ENCODE peak calls at places on chromosomes 13 and 19, in six cellular contexts. W, T, K, P, S and Q are unnamed samples.

GRCh38 chr19:591099-591958 is 1.6 kb downstream of the HCN2 start:
- DNase-seq in W (no peak), T (peak), K (peak), P (no peak), S (no peak), Q (peak)

GRCh38 chr13:103297083-103297482 is 230.9 kb upstream of the SLC10A2 start:
- DNase-seq in W (no peak), T (no peak), K (no peak), P (no peak), S (no peak), Q (no peak)

GRCh38 chr13:35747594-35747993 is 271.1 kb upstream of the MAB21L1 start:
- DNase-seq in W (no peak), T (no peak), K (no peak), P (no peak), S (peak), Q (no peak)

GRCh38 chr13:83752141-83752540 is 130.1 kb downstream of the SLITRK1 start:
- DNase-seq in W (peak), T (no peak), K (no peak), P (no peak), S (peak), Q (no peak)

GRCh38 chr19:32581704-32582164 is 744 bp downstream of the PDCD5 start:
- DNase-seq in W (peak), T (peak), K (no peak), P (peak), S (peak), Q (no peak)

GRCh38 chr13:25097426-25097825 is 1.5 kb downstream of the PABPC3 start:
- DNase-seq in W (no peak), T (no peak), K (no peak), P (no peak), S (no peak), Q (no peak)

GRCh38 chr19:737591-738093 is 13.3 kb upstream of the MISP start:
- DNase-seq in W (peak), T (peak), K (peak), P (peak), S (peak), Q (peak)

GRCh38 chr13:35720690-35721554 is 244.4 kb upstream of the MAB21L1 start:
- DNase-seq in W (peak), T (peak), K (peak), P (peak), S (peak), Q (peak)

GRCh38 chr13:62293081-62293480 is 877.4 kb upstream of the PCDH20 start:
- DNase-seq in W (peak), T (no peak), K (no peak), P (no peak), S (peak), Q (no peak)

GRCh38 chr19:19416280-19416679 is 10.8 kb downstream of the GATAD2A start:
- DNase-seq in W (no peak), T (no peak), K (no peak), P (no peak), S (peak), Q (no peak)

GRCh38 chr13:94160875-94161274 is 318.6 kb downstream of the DCT start:
- DNase-seq in W (no peak), T (no peak), K (no peak), P (no peak), S (no peak), Q (no peak)

GRCh38 chr19:10104665-10105221 is 1.4 kb upstream of the PPAN start:
- DNase-seq in W (no peak), T (no peak), K (no peak), P (peak), S (no peak), Q (no peak)

GRCh38 chr19:4278460-4278901 is 585 bp upstream of the SHD start:
- DNase-seq in W (no peak), T (no peak), K (no peak), P (no peak), S (no peak), Q (no peak)

GRCh38 chr19:13920940-13921744 is 15.1 kb downstream of the CC2D1A start:
- DNase-seq in W (peak), T (peak), K (no peak), P (no peak), S (peak), Q (no peak)

GRCh38 chr13:41457589-41458186 is 338 bp downstream of the RGCC start:
- DNase-seq in W (no peak), T (peak), K (no peak), P (no peak), S (no peak), Q (no peak)

GRCh38 chr13:69769637-69770036 is 338.0 kb upstream of the ATXN8OS start:
- DNase-seq in W (no peak), T (no peak), K (no peak), P (no peak), S (no peak), Q (no peak)

GRCh38 chr13:71829542-71829941 is 37.5 kb downstream of the DACH1 start:
- DNase-seq in W (no peak), T (no peak), K (no peak), P (no peak), S (no peak), Q (no peak)

GRCh38 chr19:31145021-31145420 is 204.2 kb downstream of the TSHZ3 start:
- DNase-seq in W (no peak), T (no peak), K (no peak), P (no peak), S (no peak), Q (no peak)

GRCh38 chr19:17128820-17129219 is 53.2 kb downstream of the MYO9B start:
- DNase-seq in W (no peak), T (no peak), K (no peak), P (no peak), S (no peak), Q (no peak)

GRCh38 chr13:96090240-96091101 is 564 bp downstream of the HS6ST3 start:
- DNase-seq in W (no peak), T (peak), K (no peak), P (no peak), S (peak), Q (peak)

GRCh38 chr13:98517576-98518310 is 59.2 kb downstream of the STK24 start:
- DNase-seq in W (no peak), T (no peak), K (no peak), P (no peak), S (no peak), Q (no peak)

GRCh38 chr13:106443625-106444024 is 91.8 kb downstream of the EFNB2 start:
- DNase-seq in W (no peak), T (no peak), K (no peak), P (no peak), S (no peak), Q (no peak)

GRCh38 chr19:52735734-52736133 is 890 bp upstream of the ZNF611 start:
- DNase-seq in W (no peak), T (peak), K (peak), P (peak), S (peak), Q (peak)

GRCh38 chr13:45542878-45543277 is 72.7 kb downstream of the ERICH6B start:
- DNase-seq in W (no peak), T (no peak), K (no peak), P (no peak), S (no peak), Q (no peak)

GRCh38 chr19:18469245-18470107 is 31.5 kb upstream of the ISYNA1 start:
- DNase-seq in W (peak), T (peak), K (peak), P (peak), S (peak), Q (peak)

GRCh38 chr13:90105881-90106496 is 1241.5 kb upstream of the MIR17HG start:
- DNase-seq in W (no peak), T (no peak), K (no peak), P (no peak), S (peak), Q (no peak)

GRCh38 chr13:106696140-106696539 is 128.2 kb upstream of the ARGLU1 start:
- DNase-seq in W (no peak), T (no peak), K (no peak), P (no peak), S (no peak), Q (no peak)

GRCh38 chr13:66069570-66069969 is 1160.6 kb downstream of the PCDH9 start:
- DNase-seq in W (no peak), T (no peak), K (no peak), P (no peak), S (peak), Q (no peak)

GRCh38 chr13:85652536-85652935 is 146.7 kb downstream of the SLITRK6 start:
- DNase-seq in W (no peak), T (no peak), K (no peak), P (no peak), S (no peak), Q (no peak)

GRCh38 chr19:1489463-1489971 is 633 bp downstream of the PCSK4 start:
- DNase-seq in W (no peak), T (no peak), K (no peak), P (no peak), S (no peak), Q (no peak)

GRCh38 chr19:15820646-15821045 is 5.2 kb upstream of the OR10H1 start:
- DNase-seq in W (no peak), T (no peak), K (no peak), P (no peak), S (no peak), Q (no peak)

GRCh38 chr13:83007226-83007625 is 875.0 kb downstream of the SLITRK1 start:
- DNase-seq in W (no peak), T (no peak), K (no peak), P (no peak), S (no peak), Q (no peak)

GRCh38 chr13:75705395-75705794 is 69.3 kb downstream of the LMO7 start:
- DNase-seq in W (peak), T (no peak), K (no peak), P (no peak), S (peak), Q (no peak)

GRCh38 chr19:661427-662196 is 1.4 kb downstream of the RNF126 start:
- DNase-seq in W (no peak), T (no peak), K (no peak), P (peak), S (no peak), Q (no peak)

DNA sequence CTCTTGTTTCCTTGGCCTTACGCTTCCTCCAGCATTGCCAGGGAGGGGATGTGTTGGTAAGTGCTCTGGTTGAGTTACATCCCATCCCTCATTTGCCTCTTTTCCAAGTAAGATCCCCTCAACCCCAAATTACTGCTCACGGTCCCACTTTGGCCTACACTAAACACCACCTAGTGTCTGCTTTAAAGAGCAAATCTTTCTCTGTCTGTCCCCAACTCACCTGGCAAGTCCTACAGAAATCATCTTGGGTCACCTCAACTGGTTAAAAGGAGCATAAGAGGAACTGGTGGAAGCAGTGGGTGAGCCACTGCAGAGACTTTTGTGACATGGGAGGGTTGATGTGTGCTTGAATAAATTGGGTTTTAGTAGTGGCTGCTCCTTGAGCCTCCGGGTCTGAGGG is 55.2 kb upstream of the SERPINE3 start:
- DNase-seq in W (no peak), T (no peak), K (no peak), P (no peak), S (no peak), Q (no peak)
- TF ChIP-seq CTCF in W (no peak), T (no peak), K (no peak), P (no peak), S (no peak), Q (no peak)

DNA sequence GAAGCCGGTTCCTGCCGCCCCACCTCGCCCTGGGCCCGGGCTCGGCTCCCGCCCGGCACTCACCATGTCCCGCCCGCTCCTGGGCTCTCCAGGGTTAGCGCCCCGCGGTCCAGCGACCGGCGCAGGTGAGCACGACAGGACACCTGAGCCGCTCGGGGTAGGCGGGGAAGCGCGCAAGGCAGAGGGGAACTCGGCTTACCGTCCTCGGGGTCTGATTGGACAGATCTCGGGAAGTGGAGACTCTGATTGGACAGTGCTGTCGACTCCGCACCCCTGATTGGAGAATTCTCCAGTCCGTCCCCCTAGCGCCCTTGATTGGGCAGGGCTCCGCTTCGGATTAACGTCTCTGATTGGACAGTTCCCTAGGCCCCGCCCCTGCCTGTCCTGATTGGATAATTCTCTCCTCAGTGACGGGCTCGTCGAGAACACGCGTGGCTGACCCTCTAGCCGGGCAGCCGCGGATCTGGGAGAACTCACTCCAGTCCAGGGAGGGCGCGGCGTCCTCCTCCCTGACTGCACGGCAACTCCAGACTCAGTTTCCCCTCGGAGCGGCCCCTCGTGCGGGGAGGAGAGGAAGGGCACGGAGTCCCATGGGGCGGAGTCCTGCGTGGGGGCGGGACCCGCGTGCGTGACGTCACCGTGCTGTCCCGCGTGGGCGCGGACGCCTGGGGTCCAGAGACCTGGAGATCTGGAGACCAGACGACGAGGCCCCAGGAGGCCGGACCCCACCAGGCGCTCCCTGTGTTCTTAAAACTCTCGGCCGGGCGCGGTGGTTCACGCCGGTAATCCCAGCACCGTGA is at the start of gene ZNF77:
- DNase-seq in W (peak), T (peak), K (peak), P (peak), S (peak), Q (peak)
- TF ChIP-seq CTCF in W (no peak), T (no peak), K (no peak), P (no peak), S (no peak), Q (no peak)

DNA sequence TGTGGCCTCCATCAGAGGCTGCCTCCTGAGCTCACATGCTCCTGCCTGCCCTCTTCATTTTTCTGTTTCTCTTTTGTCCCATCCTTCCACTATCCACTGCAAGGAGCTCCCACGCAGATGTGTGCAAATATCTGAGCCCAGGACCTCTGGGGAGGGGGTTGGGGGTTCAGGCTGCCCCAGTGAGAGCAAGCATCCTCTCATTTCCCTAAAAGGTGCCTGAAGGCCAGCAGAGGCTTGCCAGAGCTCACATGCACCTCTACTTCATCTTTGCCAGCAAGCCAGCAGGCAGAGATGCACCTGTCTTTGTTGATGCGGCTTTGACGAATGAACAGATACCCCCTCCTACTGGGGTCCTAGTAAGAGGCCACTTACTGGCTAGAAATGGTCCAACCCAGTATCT is 128.8 kb downstream of the FGF9 start:
- DNase-seq in W (no peak), T (no peak), K (no peak), P (no peak), S (no peak), Q (no peak)
- TF ChIP-seq CTCF in W (no peak), T (no peak), K (no peak), P (no peak), S (no peak), Q (no peak)

DNA sequence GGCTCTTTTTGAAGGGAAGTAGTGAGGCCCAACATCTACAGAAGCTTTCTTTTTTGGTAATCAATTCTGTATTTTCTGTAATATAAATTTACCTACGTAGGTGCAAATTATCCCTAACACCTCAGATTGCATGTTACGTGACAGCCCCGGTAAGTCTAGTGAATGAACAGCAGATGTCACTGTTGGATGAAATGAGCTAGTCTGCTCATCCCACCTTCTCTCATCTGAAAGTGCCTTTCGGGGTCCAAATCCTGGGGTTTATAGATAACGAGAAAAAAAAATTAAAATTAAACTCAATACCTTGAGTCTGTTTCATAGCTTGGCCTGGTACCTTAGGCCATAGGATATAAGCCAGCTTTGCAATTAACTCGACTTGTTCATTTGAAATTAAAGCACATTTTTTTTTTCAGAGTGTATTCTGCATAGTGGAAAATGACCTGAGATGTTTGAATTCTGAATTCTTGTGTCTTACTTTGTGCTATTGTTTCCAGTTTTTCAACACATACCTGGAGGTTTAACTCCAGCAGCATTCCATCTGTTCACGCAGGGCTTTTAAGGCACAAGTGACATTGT is 548.2 kb downstream of the GPC5 start:
- DNase-seq in W (peak), T (no peak), K (no peak), P (no peak), S (no peak), Q (no peak)
- TF ChIP-seq CTCF in W (peak), T (peak), K (no peak), P (peak), S (no peak), Q (peak)

DNA sequence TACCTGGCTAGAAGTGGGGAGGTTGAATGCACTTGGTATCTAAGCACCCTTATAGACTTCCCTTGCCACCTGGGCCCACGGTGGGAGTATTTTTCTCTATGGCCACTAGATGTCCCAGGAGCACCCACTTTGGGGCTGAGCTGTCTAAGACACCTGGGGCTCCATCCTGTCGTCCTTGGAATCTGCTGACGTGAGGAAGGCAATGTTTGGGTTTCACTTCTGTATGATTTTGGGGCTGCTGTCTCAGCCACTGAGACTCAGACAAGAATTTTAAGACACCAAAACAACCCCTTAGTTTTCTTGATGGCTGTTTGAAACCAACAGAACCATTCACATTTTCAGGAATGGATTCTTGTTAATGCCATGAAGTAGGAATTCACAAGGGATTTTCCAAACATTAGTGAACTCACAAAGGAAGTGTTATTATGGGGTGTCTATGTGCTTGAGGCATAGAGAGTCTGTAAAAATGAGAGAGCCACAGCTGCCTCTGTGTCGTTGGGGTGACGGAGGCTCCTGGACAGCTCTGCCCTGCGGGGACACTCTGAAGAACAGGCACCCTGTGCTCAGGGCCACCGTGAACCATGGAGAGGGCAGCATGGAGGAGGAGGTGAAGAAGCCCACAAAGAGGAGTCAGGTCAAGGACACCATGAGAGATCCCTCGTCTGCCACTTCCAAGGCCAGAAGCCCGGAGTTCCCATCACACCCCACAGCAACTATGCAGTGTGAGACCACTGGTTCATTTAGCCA is 106.8 kb upstream of the SPATA13 start:
- DNase-seq in W (peak), T (peak), K (peak), P (peak), S (peak), Q (peak)
- TF ChIP-seq CTCF in W (peak), T (peak), K (peak), P (peak), S (peak), Q (peak)

DNA sequence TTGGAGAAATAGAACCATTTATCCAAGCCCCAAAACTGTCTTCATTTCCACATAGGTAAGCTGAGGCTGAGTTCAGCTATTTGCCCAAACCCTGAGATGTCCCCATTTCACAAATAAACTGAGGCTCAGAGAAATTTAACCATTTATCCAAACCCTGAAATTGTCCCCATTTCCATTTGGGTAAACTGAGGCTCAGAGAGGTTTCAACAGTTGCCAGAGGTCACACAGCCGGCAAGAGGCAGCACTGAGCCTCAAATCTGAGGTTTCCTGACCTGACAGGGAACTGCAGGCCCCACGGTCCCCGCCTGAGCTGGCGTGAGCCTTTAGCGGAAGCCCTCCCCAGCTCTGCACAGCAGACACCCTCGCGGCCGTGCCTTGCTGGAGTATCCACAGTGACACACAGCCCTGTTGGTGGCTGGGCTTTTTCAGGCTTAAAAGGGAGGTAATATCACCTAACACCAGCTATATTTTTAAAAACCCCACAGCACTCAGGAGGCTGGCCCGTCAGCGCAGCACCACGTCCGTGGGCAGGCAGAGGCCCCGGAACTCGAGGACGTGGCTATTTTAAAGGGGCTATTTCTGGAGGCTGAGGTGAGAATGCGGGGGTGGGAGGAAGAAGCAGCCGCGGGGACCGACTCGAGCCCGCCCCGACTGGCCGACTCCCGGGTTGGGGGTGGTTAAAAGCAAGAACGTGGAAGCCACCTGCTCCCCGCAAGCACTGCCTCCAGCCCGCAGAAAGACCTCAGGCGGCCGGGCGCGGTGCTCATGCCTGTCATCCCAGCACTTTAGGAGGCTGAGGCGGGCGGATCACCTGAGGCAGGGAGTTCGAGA is 18.5 kb downstream of the PTPRS start:
- DNase-seq in W (no peak), T (peak), K (no peak), P (peak), S (no peak), Q (no peak)
- TF ChIP-seq CTCF in W (no peak), T (no peak), K (no peak), P (no peak), S (no peak), Q (no peak)

GRCh38 chr19:40807147-40808020 is 8.4 kb downstream of the EGLN2 start:
- DNase-seq in W (peak), T (peak), K (no peak), P (no peak), S (no peak), Q (no peak)
- TF ChIP-seq CTCF in W (peak), T (no peak), K (no peak), P (peak), S (no peak), Q (peak)

GRCh38 chr19:57279418-57280164 is 694 bp upstream of the ZNF460 start:
- DNase-seq in W (peak), T (peak), K (peak), P (peak), S (peak), Q (peak)
- TF ChIP-seq CTCF in W (peak), T (no peak), K (peak), P (peak), S (peak), Q (peak)